ENCODE peak calls at places on chromosomes 7 and 10, in nine cellular contexts. One of them, this sample, is unnamed.
A peak's percentile ranks its signal among the peaks of the same experiment; 100 is the strongest.

GRCh38 chr7:77419102-77419501 is 3.0 kb upstream of the GSAP start:
- DNase-seq in A549: no peak
- DNase-seq in head of caudate nucleus: no peak
- DNase-seq in stimulated activated CD8-positive, alpha-beta memory T cell treated with anti-CD3 and anti-CD28 coated beads, Interleukin-7, amount 100 ng/mL, for 24 hours: no peak
- DNase-seq in non-pigmented ciliary epithelial cell: no peak
- DNase-seq in myocyte: no peak
- DNase-seq in stimulated activated CD4-positive, alpha-beta T cell treated with anti-CD3 and anti-CD28 coated beads, Interleukin-1b, Interleukin-23, amount 100 ng/mL, for 24 hours: no peak
- DNase-seq in T-helper 17 cell: no peak
- DNase-seq in mesenteric fat pad: no peak
- DNase-seq in this sample: no peak

GRCh38 chr10:74293686-74294365 is 142.8 kb downstream of the ADK start:
- DNase-seq in A549: peak; percentile 39
- DNase-seq in stimulated activated CD4-positive, alpha-beta T cell treated with anti-CD3 and anti-CD28 coated beads, Interleukin-1b, Interleukin-23, amount 100 ng/mL, for 24 hours: no peak
- DNase-seq in non-pigmented ciliary epithelial cell: no peak
- DNase-seq in myocyte: peak; percentile 48
- DNase-seq in head of caudate nucleus: no peak
- DNase-seq in T-helper 17 cell: no peak
- DNase-seq in mesenteric fat pad: no peak
- DNase-seq in stimulated activated CD8-positive, alpha-beta memory T cell treated with anti-CD3 and anti-CD28 coated beads, Interleukin-7, amount 100 ng/mL, for 24 hours: no peak
- DNase-seq in this sample: no peak

GRCh38 chr10:47233631-47234030 is 66.4 kb upstream of the GDF10 start:
- DNase-seq in T-helper 17 cell: no peak
- DNase-seq in mesenteric fat pad: no peak
- DNase-seq in head of caudate nucleus: no peak
- DNase-seq in stimulated activated CD8-positive, alpha-beta memory T cell treated with anti-CD3 and anti-CD28 coated beads, Interleukin-7, amount 100 ng/mL, for 24 hours: no peak
- DNase-seq in non-pigmented ciliary epithelial cell: no peak
- DNase-seq in myocyte: no peak
- DNase-seq in A549: no peak
- DNase-seq in stimulated activated CD4-positive, alpha-beta T cell treated with anti-CD3 and anti-CD28 coated beads, Interleukin-1b, Interleukin-23, amount 100 ng/mL, for 24 hours: no peak
- DNase-seq in this sample: peak; percentile 36

GRCh38 chr7:1015631-1016121 is 28.7 kb upstream of the GPR146 start:
- DNase-seq in head of caudate nucleus: no peak
- DNase-seq in myocyte: peak; percentile 39
- DNase-seq in non-pigmented ciliary epithelial cell: no peak
- DNase-seq in stimulated activated CD4-positive, alpha-beta T cell treated with anti-CD3 and anti-CD28 coated beads, Interleukin-1b, Interleukin-23, amount 100 ng/mL, for 24 hours: no peak
- DNase-seq in T-helper 17 cell: no peak
- DNase-seq in A549: no peak
- DNase-seq in stimulated activated CD8-positive, alpha-beta memory T cell treated with anti-CD3 and anti-CD28 coated beads, Interleukin-7, amount 100 ng/mL, for 24 hours: no peak
- DNase-seq in mesenteric fat pad: no peak
- DNase-seq in this sample: no peak

GRCh38 chr7:82443044-82443800 is at the start of gene CACNA2D1:
- DNase-seq in myocyte: peak; percentile 74
- DNase-seq in A549: no peak
- DNase-seq in non-pigmented ciliary epithelial cell: no peak
- DNase-seq in head of caudate nucleus: peak; percentile 46
- DNase-seq in mesenteric fat pad: peak; percentile 90
- DNase-seq in stimulated activated CD8-positive, alpha-beta memory T cell treated with anti-CD3 and anti-CD28 coated beads, Interleukin-7, amount 100 ng/mL, for 24 hours: no peak
- DNase-seq in T-helper 17 cell: no peak
- DNase-seq in stimulated activated CD4-positive, alpha-beta T cell treated with anti-CD3 and anti-CD28 coated beads, Interleukin-1b, Interleukin-23, amount 100 ng/mL, for 24 hours: no peak
- DNase-seq in this sample: no peak

GRCh38 chr10:88793747-88794299 is 8.7 kb upstream of the LIPM start:
- DNase-seq in non-pigmented ciliary epithelial cell: no peak
- DNase-seq in stimulated activated CD8-positive, alpha-beta memory T cell treated with anti-CD3 and anti-CD28 coated beads, Interleukin-7, amount 100 ng/mL, for 24 hours: no peak
- DNase-seq in stimulated activated CD4-positive, alpha-beta T cell treated with anti-CD3 and anti-CD28 coated beads, Interleukin-1b, Interleukin-23, amount 100 ng/mL, for 24 hours: no peak
- DNase-seq in myocyte: no peak
- DNase-seq in mesenteric fat pad: no peak
- DNase-seq in T-helper 17 cell: no peak
- DNase-seq in head of caudate nucleus: no peak
- DNase-seq in A549: no peak
- DNase-seq in this sample: no peak

GRCh38 chr7:25391295-25391861 is 163.1 kb upstream of the NPVF start:
- DNase-seq in stimulated activated CD4-positive, alpha-beta T cell treated with anti-CD3 and anti-CD28 coated beads, Interleukin-1b, Interleukin-23, amount 100 ng/mL, for 24 hours: no peak
- DNase-seq in A549: peak; percentile 7
- DNase-seq in T-helper 17 cell: no peak
- DNase-seq in non-pigmented ciliary epithelial cell: no peak
- DNase-seq in stimulated activated CD8-positive, alpha-beta memory T cell treated with anti-CD3 and anti-CD28 coated beads, Interleukin-7, amount 100 ng/mL, for 24 hours: no peak
- DNase-seq in mesenteric fat pad: no peak
- DNase-seq in head of caudate nucleus: no peak
- DNase-seq in myocyte: peak; percentile 33
- DNase-seq in this sample: no peak

GRCh38 chr10:132987671-132988571 is 45.6 kb upstream of the CFAP46 start:
- DNase-seq in myocyte: no peak
- DNase-seq in stimulated activated CD8-positive, alpha-beta memory T cell treated with anti-CD3 and anti-CD28 coated beads, Interleukin-7, amount 100 ng/mL, for 24 hours: no peak
- DNase-seq in T-helper 17 cell: no peak
- DNase-seq in stimulated activated CD4-positive, alpha-beta T cell treated with anti-CD3 and anti-CD28 coated beads, Interleukin-1b, Interleukin-23, amount 100 ng/mL, for 24 hours: no peak
- DNase-seq in A549: no peak
- DNase-seq in non-pigmented ciliary epithelial cell: peak; percentile 48
- DNase-seq in mesenteric fat pad: no peak
- DNase-seq in head of caudate nucleus: peak; percentile 37
- DNase-seq in this sample: no peak

GRCh38 chr7:128934361-128935352 is 3.1 kb upstream of the IRF5 start:
- DNase-seq in A549: no peak
- DNase-seq in mesenteric fat pad: no peak
- DNase-seq in head of caudate nucleus: no peak
- DNase-seq in myocyte: no peak
- DNase-seq in non-pigmented ciliary epithelial cell: no peak
- DNase-seq in stimulated activated CD8-positive, alpha-beta memory T cell treated with anti-CD3 and anti-CD28 coated beads, Interleukin-7, amount 100 ng/mL, for 24 hours: no peak
- DNase-seq in T-helper 17 cell: no peak
- DNase-seq in stimulated activated CD4-positive, alpha-beta T cell treated with anti-CD3 and anti-CD28 coated beads, Interleukin-1b, Interleukin-23, amount 100 ng/mL, for 24 hours: no peak
- DNase-seq in this sample: no peak

GRCh38 chr10:113646337-113647201 is 17.3 kb downstream of the NRAP start:
- DNase-seq in non-pigmented ciliary epithelial cell: no peak
- DNase-seq in mesenteric fat pad: no peak
- DNase-seq in head of caudate nucleus: no peak
- DNase-seq in myocyte: no peak
- DNase-seq in stimulated activated CD8-positive, alpha-beta memory T cell treated with anti-CD3 and anti-CD28 coated beads, Interleukin-7, amount 100 ng/mL, for 24 hours: no peak
- DNase-seq in A549: no peak
- DNase-seq in stimulated activated CD4-positive, alpha-beta T cell treated with anti-CD3 and anti-CD28 coated beads, Interleukin-1b, Interleukin-23, amount 100 ng/mL, for 24 hours: no peak
- DNase-seq in T-helper 17 cell: no peak
- DNase-seq in this sample: no peak

GRCh38 chr10:116268976-116269375 is 4.0 kb downstream of the GFRA1 start:
- DNase-seq in head of caudate nucleus: no peak
- DNase-seq in mesenteric fat pad: no peak
- DNase-seq in non-pigmented ciliary epithelial cell: no peak
- DNase-seq in myocyte: no peak
- DNase-seq in A549: peak; percentile 11
- DNase-seq in stimulated activated CD8-positive, alpha-beta memory T cell treated with anti-CD3 and anti-CD28 coated beads, Interleukin-7, amount 100 ng/mL, for 24 hours: no peak
- DNase-seq in T-helper 17 cell: no peak
- DNase-seq in stimulated activated CD4-positive, alpha-beta T cell treated with anti-CD3 and anti-CD28 coated beads, Interleukin-1b, Interleukin-23, amount 100 ng/mL, for 24 hours: no peak
- DNase-seq in this sample: no peak

GRCh38 chr7:128843938-128844621 is 13.9 kb downstream of the FLNC start:
- DNase-seq in non-pigmented ciliary epithelial cell: no peak
- DNase-seq in stimulated activated CD4-positive, alpha-beta T cell treated with anti-CD3 and anti-CD28 coated beads, Interleukin-1b, Interleukin-23, amount 100 ng/mL, for 24 hours: no peak
- DNase-seq in T-helper 17 cell: no peak
- DNase-seq in stimulated activated CD8-positive, alpha-beta memory T cell treated with anti-CD3 and anti-CD28 coated beads, Interleukin-7, amount 100 ng/mL, for 24 hours: no peak
- DNase-seq in A549: no peak
- DNase-seq in mesenteric fat pad: no peak
- DNase-seq in myocyte: no peak
- DNase-seq in head of caudate nucleus: no peak
- DNase-seq in this sample: no peak

GRCh38 chr7:43764039-43764789 is 5.7 kb downstream of the BLVRA start:
- DNase-seq in T-helper 17 cell: no peak
- DNase-seq in mesenteric fat pad: peak; percentile 47
- DNase-seq in stimulated activated CD8-positive, alpha-beta memory T cell treated with anti-CD3 and anti-CD28 coated beads, Interleukin-7, amount 100 ng/mL, for 24 hours: no peak
- DNase-seq in stimulated activated CD4-positive, alpha-beta T cell treated with anti-CD3 and anti-CD28 coated beads, Interleukin-1b, Interleukin-23, amount 100 ng/mL, for 24 hours: peak; percentile 25
- DNase-seq in head of caudate nucleus: no peak
- DNase-seq in non-pigmented ciliary epithelial cell: no peak
- DNase-seq in myocyte: no peak
- DNase-seq in A549: peak; percentile 42
- DNase-seq in this sample: no peak

GRCh38 chr7:113308399-113308798 is 190.0 kb upstream of the SMIM30 start:
- DNase-seq in stimulated activated CD4-positive, alpha-beta T cell treated with anti-CD3 and anti-CD28 coated beads, Interleukin-1b, Interleukin-23, amount 100 ng/mL, for 24 hours: no peak
- DNase-seq in head of caudate nucleus: no peak
- DNase-seq in T-helper 17 cell: no peak
- DNase-seq in mesenteric fat pad: no peak
- DNase-seq in A549: no peak
- DNase-seq in non-pigmented ciliary epithelial cell: no peak
- DNase-seq in myocyte: no peak
- DNase-seq in stimulated activated CD8-positive, alpha-beta memory T cell treated with anti-CD3 and anti-CD28 coated beads, Interleukin-7, amount 100 ng/mL, for 24 hours: no peak
- DNase-seq in this sample: no peak